ENCODE peak calls at places on chromosome 9, in five cellular contexts. Y is aorta, V is heart left ventricle, R is upper lobe of left lung, E is mammary epithelial cell. O is an unnamed sample.

GRCh38 chr9:69645488-69645887 is 26.7 kb downstream of the APBA1 start:
- DNase-seq in V (no peak), R (no peak), E (peak; percentile 48), Y (no peak), O (no peak)

GRCh38 chr9:95669253-95669652 is 152.5 kb upstream of the PTCH1 start:
- DNase-seq in R (no peak), Y (no peak), V (no peak), E (no peak), O (no peak)

GRCh38 chr9:76887951-76888350 is 18.0 kb downstream of the PRUNE2 start:
- DNase-seq in R (no peak), Y (no peak), E (no peak), V (no peak), O (no peak)

GRCh38 chr9:81825831-81826540 is 102.2 kb upstream of the SPATA31D4 start:
- DNase-seq in R (no peak), Y (no peak), E (no peak), V (no peak), O (no peak)

GRCh38 chr9:115115924-115116323 is 2.0 kb downstream of the TNC start:
- DNase-seq in V (no peak), R (no peak), E (peak; percentile 90), Y (no peak), O (no peak)

GRCh38 chr9:121440265-121440664 is 59.4 kb downstream of the GGTA1 start:
- DNase-seq in V (no peak), E (no peak), R (no peak), Y (no peak), O (no peak)

GRCh38 chr9:113626735-113627495 is 163.4 kb downstream of the RGS3 start:
- DNase-seq in R (no peak), E (no peak), V (peak; percentile 62), Y (peak; percentile 78), O (no peak)

GRCh38 chr9:132663120-132663519 is 6.7 kb downstream of the DDX31 start:
- DNase-seq in V (no peak), Y (no peak), R (no peak), E (no peak), O (no peak)

GRCh38 chr9:38067892-38068615 is 973 bp downstream of the SHB start:
- DNase-seq in R (peak; percentile 90), E (no peak), Y (peak; percentile 63), V (no peak), O (no peak)

GRCh38 chr9:94056442-94056974 is 27.8 kb upstream of the PTPDC1 start:
- DNase-seq in V (no peak), Y (no peak), R (no peak), E (peak; percentile 17), O (no peak)

GRCh38 chr9:125992557-125992956 is 245.4 kb downstream of the PBX3 start:
- DNase-seq in Y (no peak), R (peak; percentile 53), E (no peak), V (no peak), O (no peak)

GRCh38 chr9:80090317-80090716 is 518.6 kb downstream of the TLE4 start:
- DNase-seq in Y (no peak), V (no peak), E (no peak), R (no peak), O (peak; percentile 51)

GRCh38 chr9:91948423-91949292 is 1.4 kb downstream of the ROR2 start:
- DNase-seq in Y (peak; percentile 61), V (peak; percentile 31), R (peak; percentile 89), E (peak; percentile 77), O (no peak)

DNA sequence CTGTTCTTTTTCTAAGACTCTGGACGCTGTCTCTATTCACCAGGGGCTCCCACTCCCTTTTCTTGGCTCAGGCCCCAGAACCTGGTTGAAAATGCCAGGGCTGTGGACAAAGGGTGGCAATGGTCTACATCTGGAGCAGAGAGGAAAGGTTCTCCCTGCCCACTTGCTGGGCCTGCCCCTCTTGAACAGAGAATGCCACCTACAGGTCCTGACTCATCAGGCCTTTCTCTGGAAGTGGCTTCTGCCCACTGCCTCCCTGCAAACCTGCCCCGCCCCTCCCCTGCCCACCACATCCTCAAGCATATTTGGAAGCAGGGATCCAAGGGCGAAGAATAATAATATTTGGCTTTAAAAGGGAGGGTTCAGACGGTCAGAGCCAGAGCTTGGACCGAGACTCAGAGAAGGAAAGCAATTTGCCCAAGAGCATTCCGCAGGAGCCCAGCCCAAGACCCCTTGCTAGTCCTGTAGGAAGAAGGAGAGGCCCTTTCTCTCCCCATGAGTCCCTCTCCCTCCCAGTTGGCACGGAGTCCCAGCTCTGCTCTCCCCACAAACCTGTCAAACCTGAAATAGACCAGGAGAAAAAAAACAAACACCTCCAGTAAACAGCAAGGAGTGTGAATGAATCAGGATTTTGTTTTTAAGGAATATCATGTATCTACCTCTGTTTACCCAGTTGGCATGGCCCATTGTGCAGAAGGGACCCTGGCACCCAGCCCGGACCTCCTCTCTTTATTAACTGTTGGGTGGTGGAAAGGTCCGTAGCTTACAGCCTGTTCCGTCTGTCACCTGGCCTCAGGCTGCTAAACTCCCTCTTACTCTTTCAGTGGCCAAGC is 37.8 kb upstream of the STXBP1 start:
- DNase-seq in E (peak; percentile 85), V (no peak), R (no peak), Y (peak; percentile 74), O (no peak)
- H3K27ac ChIP-seq in E (peak overlapping the region; percentile 72), V (peak overlapping the region; percentile 64), R (peak overlapping the region; percentile 94), Y (peak overlapping the region; percentile 19), O (no peak overlapping the region)

GRCh38 chr9:118336167-118336951 is 632.2 kb downstream of the TLR4 start:
- DNase-seq in Y (no peak), V (no peak), E (no peak), R (no peak), O (no peak)
- H3K27ac ChIP-seq in Y (no peak overlapping the region), V (no peak overlapping the region), E (no peak overlapping the region), R (no peak overlapping the region), O (no peak overlapping the region)

GRCh38 chr9:21522348-21522747 is 40.2 kb upstream of the IFNE start:
- DNase-seq in Y (no peak), V (no peak), E (no peak), R (no peak), O (no peak)

GRCh38 chr9:21516796-21517195 is 34.7 kb upstream of the IFNE start:
- DNase-seq in V (no peak), R (no peak), Y (no peak), E (no peak), O (no peak)

GRCh38 chr9:21520501-21521228 is 38.6 kb upstream of the IFNE start:
- DNase-seq in Y (no peak), R (no peak), V (no peak), E (no peak), O (no peak)

GRCh38 chr9:21521448-21521847 is 39.3 kb upstream of the IFNE start:
- DNase-seq in R (no peak), E (no peak), Y (no peak), V (no peak), O (no peak)

DNA sequence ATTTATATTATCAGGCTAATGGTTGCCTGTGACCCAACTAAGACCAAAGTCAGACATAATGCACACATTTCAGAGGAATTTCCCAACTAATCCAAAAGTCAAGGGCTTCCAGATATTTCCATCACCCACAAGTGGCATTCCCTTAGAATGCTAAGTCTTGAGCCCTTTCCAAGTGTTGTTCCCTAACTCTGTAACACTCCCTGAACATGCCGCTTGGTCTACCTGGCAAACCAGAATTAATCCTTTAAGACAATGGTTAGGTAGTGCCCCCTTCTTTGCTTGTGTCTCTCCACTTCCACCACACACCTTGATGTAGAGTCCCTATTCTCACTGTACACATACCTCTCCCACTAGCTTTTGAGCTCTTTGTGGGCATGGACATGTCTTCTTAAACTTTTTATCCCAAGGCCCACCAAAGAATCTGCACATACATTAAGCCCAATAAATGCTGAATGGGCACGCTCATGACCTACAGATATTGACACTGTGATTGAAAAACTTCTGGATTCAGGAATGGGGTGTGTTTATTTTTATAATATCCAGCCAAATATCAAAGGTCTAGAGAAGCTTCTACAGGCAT is 37.8 kb upstream of the IFNE start:
- DNase-seq in V (no peak), E (no peak), R (no peak), Y (no peak), O (no peak)
- H3K27ac ChIP-seq in V (no peak overlapping the region), E (no peak overlapping the region), R (no peak overlapping the region), Y (no peak overlapping the region), O (no peak overlapping the region)

DNA sequence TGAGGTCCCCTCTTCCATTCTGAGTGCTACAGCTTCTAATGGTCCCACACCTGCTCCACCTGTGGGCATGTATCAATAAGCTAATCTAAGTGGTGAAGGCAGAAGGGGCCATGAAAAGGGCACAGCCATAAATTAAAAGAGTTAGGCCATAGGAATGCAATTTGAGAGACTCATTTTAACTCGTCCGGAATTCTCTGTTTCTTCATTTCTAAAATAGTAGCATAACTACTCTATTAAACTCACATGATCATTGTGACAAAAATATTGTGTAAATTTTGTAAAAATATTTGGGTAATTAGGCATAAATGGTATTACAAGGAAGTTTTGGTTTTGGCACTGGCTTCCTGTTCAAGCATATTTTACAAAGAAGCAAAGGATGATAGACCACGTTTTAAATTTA is 103.1 kb upstream of the TXNDC8 start:
- DNase-seq in R (no peak), E (no peak), Y (no peak), V (no peak), O (no peak)
- H3K27ac ChIP-seq in R (no peak overlapping the region), E (no peak overlapping the region), Y (no peak overlapping the region), V (no peak overlapping the region), O (peak overlapping the region; percentile 73)

GRCh38 chr9:14532716-14533115 is 160.5 kb downstream of the ZDHHC21 start:
- DNase-seq in V (no peak), R (no peak), E (peak; percentile 8), Y (no peak), O (no peak)

GRCh38 chr9:14533867-14534650 is 159.2 kb downstream of the ZDHHC21 start:
- DNase-seq in Y (no peak), E (no peak), V (no peak), R (peak; percentile 36), O (no peak)

GRCh38 chr9:14535161-14535930 is 157.9 kb downstream of the ZDHHC21 start:
- DNase-seq in E (no peak), V (peak; percentile 67), Y (no peak), R (no peak), O (no peak)

GRCh38 chr9:14542071-14542470 is 151.2 kb downstream of the ZDHHC21 start:
- DNase-seq in R (no peak), Y (no peak), E (no peak), V (no peak), O (no peak)

GRCh38 chr9:14538529-14538928 is 154.7 kb downstream of the ZDHHC21 start:
- DNase-seq in Y (no peak), R (no peak), E (no peak), V (no peak), O (no peak)
- H3K27ac ChIP-seq in Y (no peak overlapping the region), R (no peak overlapping the region), E (no peak overlapping the region), V (no peak overlapping the region), O (no peak overlapping the region)

DNA sequence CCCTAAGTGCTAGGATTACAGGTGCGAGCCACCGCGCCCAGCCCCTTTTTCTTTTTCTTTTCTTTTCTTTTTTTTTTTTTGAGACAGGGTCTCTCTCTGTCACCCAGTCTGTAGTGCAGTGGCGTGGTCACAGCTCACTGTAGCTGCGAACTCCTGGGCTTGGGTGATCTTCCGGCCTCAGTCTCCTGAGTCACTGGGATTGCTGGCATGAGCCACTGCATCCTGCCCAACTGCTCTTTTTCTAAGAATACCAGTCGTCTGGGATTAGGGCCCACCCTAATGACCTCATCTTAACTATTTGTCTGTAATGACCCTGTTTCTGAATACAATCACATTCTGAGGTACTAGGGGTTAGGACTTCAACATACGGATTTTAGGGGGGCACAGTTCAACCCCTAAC is 34.1 kb upstream of the NANS start:
- DNase-seq in V (no peak), E (no peak), R (no peak), Y (peak; percentile 76), O (no peak)
- H3K27ac ChIP-seq in V (peak overlapping the region; percentile 41), E (no peak overlapping the region), R (no peak overlapping the region), Y (no peak overlapping the region), O (no peak overlapping the region)